ENCODE peak calls at places on chromosomes 7 and 10, in ten cellular contexts. N is IMR-90, B is gastrocnemius medialis, R is HCT116, S is upper lobe of left lung, X is uterus, A is H1, Z is stomach, T is A549, U is ovary. J is an unnamed sample.
A peak's percentile ranks its signal among the peaks of the same experiment; 100 is the strongest.

GRCh38 chr7:149878523-149878921 is 4.8 kb downstream of the ATP6V0E2 start:
- DNase-seq in N (no peak), B (no peak), R (no peak), S (no peak), X (no peak), A (no peak), Z (no peak), T (no peak), U (no peak), J (peak; percentile 4)

GRCh38 chr7:2034291-2035201 is 198.2 kb downstream of the MAD1L1 start:
- DNase-seq in N (no peak), B (no peak), R (no peak), S (no peak), X (no peak), A (no peak), Z (no peak), T (no peak), U (no peak), J (no peak)

GRCh38 chr7:103628742-103629141 is 182.7 kb upstream of the SLC26A5 start:
- DNase-seq in N (no peak), B (no peak), R (no peak), S (no peak), X (no peak), A (no peak), Z (no peak), T (no peak), U (no peak), J (no peak)

GRCh38 chr7:47520408-47520807 is 61.5 kb downstream of the TNS3 start:
- DNase-seq in N (peak; percentile 85), B (peak; percentile 50), R (no peak), S (no peak), X (peak; percentile 96), A (no peak), Z (no peak), T (no peak), U (peak; percentile 87), J (no peak)

GRCh38 chr10:105023223-105023622 is 382.1 kb downstream of the SORCS3 start:
- DNase-seq in N (no peak), B (no peak), R (no peak), S (no peak), X (no peak), A (no peak), Z (no peak), T (no peak), U (no peak), J (no peak)

GRCh38 chr7:139991267-139991666 is 71.5 kb downstream of the PARP12 start:
- DNase-seq in N (no peak), B (no peak), R (peak; percentile 16), S (no peak), X (no peak), A (no peak), Z (no peak), T (peak; percentile 28), U (no peak), J (no peak)

GRCh38 chr10:95414016-95414830 is 123.4 kb upstream of the PDLIM1 start:
- DNase-seq in N (no peak), B (no peak), R (no peak), S (peak; percentile 59), X (no peak), A (no peak), Z (no peak), T (no peak), U (no peak), J (no peak)

GRCh38 chr7:30717181-30717580 is 34.8 kb upstream of the INMT start:
- DNase-seq in N (no peak), B (no peak), R (peak; percentile 37), S (no peak), X (no peak), A (no peak), Z (no peak), T (no peak), U (no peak), J (no peak)

GRCh38 chr7:100630066-100630465 is 11.3 kb downstream of the TFR2 start:
- DNase-seq in N (no peak), B (no peak), R (no peak), S (no peak), X (no peak), A (no peak), Z (no peak), T (no peak), U (no peak), J (no peak)

GRCh38 chr7:100627238-100627549 is 14.2 kb downstream of the TFR2 start:
- DNase-seq in N (no peak), B (no peak), R (no peak), S (no peak), X (no peak), A (peak; percentile 58), Z (no peak), T (no peak), U (no peak), J (no peak)

GRCh38 chr7:100629117-100629711 is 12.1 kb downstream of the TFR2 start:
- DNase-seq in N (no peak), B (no peak), R (peak; percentile 28), S (no peak), X (no peak), A (peak; percentile 92), Z (peak; percentile 31), T (peak; percentile 75), U (no peak), J (no peak)

DNA sequence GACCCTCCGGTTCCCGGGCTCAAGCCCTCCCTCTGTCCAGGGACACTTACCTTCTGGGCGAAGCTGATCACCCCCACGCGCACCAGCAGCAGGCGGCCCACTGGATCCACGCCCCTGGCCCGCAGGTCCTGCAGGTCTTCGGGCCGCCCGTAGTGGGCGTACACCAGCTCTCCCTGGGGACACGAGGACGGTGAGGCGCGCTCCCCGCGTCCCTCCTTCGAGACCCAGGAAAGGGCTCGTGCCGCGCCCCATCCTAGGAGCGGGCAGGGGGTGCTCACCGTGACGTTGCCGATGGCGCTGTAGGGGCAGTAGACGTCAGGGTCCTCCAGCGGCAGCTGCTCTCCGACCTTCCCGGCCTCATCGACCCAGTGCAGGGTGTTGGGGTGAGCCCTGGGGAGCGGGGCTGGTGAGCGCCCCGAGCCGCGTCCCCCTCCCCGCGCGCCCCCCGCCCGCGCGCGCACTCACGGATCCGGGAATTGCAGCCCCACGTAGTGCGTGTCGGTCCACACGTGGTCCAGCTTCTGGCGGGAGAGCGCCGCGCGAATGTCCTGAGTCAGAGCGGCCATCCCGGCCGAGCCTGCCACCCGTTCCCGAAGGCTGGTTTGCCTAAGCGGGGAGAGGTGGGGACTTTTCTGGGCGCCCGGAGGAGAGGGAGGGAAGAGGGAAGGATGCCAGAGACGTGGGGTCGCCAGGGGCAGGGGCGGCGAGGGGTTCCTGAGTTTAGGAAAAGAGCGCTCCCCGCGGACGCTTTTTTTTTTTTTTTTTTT is 8.2 kb downstream of the TFR2 start:
- DNase-seq in N (peak; percentile 29), B (no peak), R (no peak), S (peak; percentile 88), X (no peak), A (peak; percentile 84), Z (peak; percentile 61), T (peak; percentile 90), U (peak; percentile 44), J (no peak)
- H3K4me3 ChIP-seq in N (peak overlapping the region; percentile 42), B (peak overlapping the region; percentile 57), R (peak overlapping the region; percentile 54), S (peak overlapping the region; percentile 56), X (peak overlapping the region; percentile 16), A (peak overlapping the region; percentile 62), Z (peak overlapping the region; percentile 53), T (peak overlapping the region; percentile 66), U (peak overlapping the region; percentile 1), J (peak overlapping the region; percentile 22)

DNA sequence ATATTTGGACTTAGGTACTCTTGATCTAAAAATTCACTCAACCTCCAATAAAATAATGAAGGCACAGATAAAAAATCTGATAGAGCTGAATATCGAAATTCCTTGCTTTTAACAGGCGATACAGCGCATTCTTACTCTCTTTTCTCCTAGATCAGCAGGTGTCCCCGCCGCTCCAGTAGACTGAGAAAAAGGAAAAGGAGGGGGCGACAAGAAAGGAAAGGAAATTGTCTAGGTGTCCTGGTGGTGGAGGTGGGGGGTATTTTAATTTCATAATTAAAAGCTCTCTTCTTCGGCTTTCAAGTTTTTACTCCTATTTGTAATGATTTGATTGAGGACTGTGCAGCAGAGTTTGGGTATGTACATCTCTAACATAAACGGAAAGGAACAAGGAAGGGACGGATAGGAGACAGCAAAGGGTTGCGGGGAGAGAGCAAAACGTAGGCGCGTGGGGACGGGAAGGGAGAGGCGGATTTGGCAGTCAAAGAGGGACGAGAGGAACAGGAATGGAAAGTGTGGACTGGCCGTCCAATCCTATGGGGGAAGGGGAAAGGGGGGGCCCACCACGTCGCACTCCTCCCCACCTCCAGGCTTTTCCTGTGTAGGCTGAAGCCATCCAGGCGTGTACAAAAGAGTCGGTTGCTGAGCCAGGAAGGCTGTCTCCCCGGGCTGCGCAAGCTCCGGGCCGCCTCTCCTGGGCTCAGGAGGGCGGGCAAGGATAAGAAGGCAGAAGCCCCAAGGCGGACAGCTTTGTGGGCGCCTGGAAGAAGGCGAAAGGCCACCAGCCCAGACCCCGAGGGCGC is 875 bp upstream of the HECTD2 start:
- DNase-seq in N (peak; percentile 80), B (peak; percentile 80), R (no peak), S (no peak), X (peak; percentile 91), A (no peak), Z (peak; percentile 70), T (peak; percentile 75), U (peak; percentile 89), J (peak; percentile 87)
- TF ChIP-seq POLR2A in N (peak; percentile 87), B (peak; percentile 85), R (peak; percentile 54), S (no peak), X (peak; percentile 79), A (no peak), Z (peak; percentile 44), T (peak; percentile 76), U (peak; percentile 80), J (peak; percentile 48)

DNA sequence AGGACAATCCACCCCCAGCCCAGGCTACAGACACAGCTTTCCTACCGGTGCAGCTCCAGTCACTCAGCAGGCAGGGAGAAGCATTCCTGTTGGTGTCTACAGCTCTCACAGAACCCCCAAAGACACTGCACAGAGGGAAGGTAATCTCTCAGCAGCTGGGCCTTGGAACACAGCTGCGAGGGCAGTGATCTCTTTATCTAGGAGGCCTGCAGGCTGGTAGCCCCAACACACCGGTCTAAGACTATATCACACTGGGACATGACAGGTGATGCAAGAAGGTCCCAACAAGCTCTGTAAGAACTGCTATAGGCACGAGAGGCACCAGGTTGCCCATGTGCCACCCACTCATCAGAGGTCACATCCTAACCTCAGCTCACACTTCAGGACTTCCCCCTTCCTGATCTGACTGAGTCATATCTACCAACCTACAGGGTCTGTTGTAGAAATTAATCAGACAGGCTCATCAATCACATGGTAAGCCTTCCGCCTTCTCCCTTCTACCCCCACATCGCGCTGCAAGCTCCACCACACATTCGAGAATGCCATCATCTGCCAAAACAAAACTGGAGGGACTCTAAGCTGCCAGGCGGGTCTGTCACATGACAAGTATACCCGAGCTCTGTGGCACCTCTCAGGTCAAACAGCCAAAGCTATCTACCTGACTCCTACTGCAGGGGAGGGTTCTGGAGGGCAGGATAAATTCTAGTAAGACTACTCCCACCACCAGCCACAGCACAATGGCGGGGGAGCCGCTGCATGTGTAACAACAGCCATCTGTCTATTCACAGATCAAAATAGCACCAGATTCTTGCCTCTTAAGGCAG is 26.1 kb downstream of the FAM53B start:
- DNase-seq in N (no peak), B (no peak), R (no peak), S (no peak), X (peak; percentile 68), A (no peak), Z (no peak), T (no peak), U (no peak), J (no peak)
- H3K4me3 ChIP-seq in N (no peak overlapping the region), B (no peak overlapping the region), R (no peak overlapping the region), S (no peak overlapping the region), X (no peak overlapping the region), A (no peak overlapping the region), Z (no peak overlapping the region), T (no peak overlapping the region), U (no peak overlapping the region), J (no peak overlapping the region)

GRCh38 chr7:158357106-158357897 is 230.3 kb downstream of the PTPRN2 start:
- DNase-seq in N (no peak), B (no peak), R (no peak), S (peak; percentile 59), X (no peak), A (peak; percentile 43), Z (no peak), T (no peak), U (no peak), J (no peak)

GRCh38 chr7:158356454-158356853 is 231.2 kb downstream of the PTPRN2 start:
- DNase-seq in N (no peak), B (no peak), R (no peak), S (no peak), X (no peak), A (peak; percentile 20), Z (peak; percentile 39), T (no peak), U (no peak), J (no peak)

GRCh38 chr7:158355456-158356065 is 232.1 kb downstream of the PTPRN2 start:
- DNase-seq in N (no peak), B (no peak), R (peak; percentile 4), S (peak; percentile 13), X (peak; percentile 0), A (peak; percentile 69), Z (no peak), T (no peak), U (no peak), J (no peak)

GRCh38 chr7:158353606-158354570 is 233.7 kb downstream of the PTPRN2 start:
- DNase-seq in N (no peak), B (no peak), R (peak; percentile 22), S (peak; percentile 27), X (no peak), A (peak; percentile 81), Z (no peak), T (no peak), U (no peak), J (no peak)

DNA sequence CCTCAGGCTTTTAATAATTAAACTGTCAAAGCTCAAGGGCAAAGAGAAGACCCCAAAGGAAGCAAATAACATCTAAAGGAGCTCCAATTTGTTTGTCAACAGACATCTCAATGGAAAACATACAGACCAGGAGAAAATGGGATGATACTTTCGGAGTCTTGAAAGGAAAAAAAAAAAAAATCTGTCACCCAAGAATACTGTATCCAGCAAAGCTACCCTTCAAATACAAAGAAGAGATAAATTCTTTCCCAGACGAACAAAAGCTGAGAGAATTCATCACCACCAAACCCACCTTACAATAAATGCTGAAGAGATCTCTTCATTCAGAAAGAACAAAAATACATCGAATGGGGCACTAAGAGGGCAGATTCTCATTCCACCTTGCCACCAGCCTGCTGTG is 232.8 kb downstream of the PTPRN2 start:
- DNase-seq in N (no peak), B (no peak), R (no peak), S (no peak), X (no peak), A (no peak), Z (no peak), T (no peak), U (no peak), J (no peak)
- TF ChIP-seq POLR2A in N (no peak), B (no peak), R (no peak), S (no peak), X (no peak), A (no peak), Z (no peak), T (no peak), U (no peak), J (no peak)

J was measured in prostate gland.